ENCODE peak calls at places on chromosomes 11 and 22, in four cellular contexts. One of them, this sample, is unnamed. For H3K4me1 and H3K36me3, the result is how much of the 10 kb centered on the place peaks cover.

GRCh38 chr11:9003573-9004309 is at the start of gene NRIP3:
- DNase-seq in neural progenitor cell: peak
- DNase-seq in endothelial cell of umbilical vein: peak
- DNase-seq in Karpas-422: no peak
- DNase-seq in this sample: peak

GRCh38 chr22:35054064-35054463 is 11.9 kb upstream of the ISX start:
- DNase-seq in neural progenitor cell: no peak
- DNase-seq in endothelial cell of umbilical vein: no peak
- DNase-seq in Karpas-422: no peak
- DNase-seq in this sample: no peak

GRCh38 chr11:14471127-14471526 is 28.5 kb downstream of the COPB1 start:
- DNase-seq in neural progenitor cell: no peak
- DNase-seq in endothelial cell of umbilical vein: no peak
- DNase-seq in Karpas-422: no peak
- DNase-seq in this sample: no peak

GRCh38 chr11:61542661-61543060 is 34.1 kb downstream of the LRRC10B start:
- DNase-seq in neural progenitor cell: no peak
- DNase-seq in endothelial cell of umbilical vein: no peak
- DNase-seq in Karpas-422: no peak
- DNase-seq in this sample: no peak

GRCh38 chr11:120272303-120272702 is 32.4 kb downstream of the POU2F3 start:
- DNase-seq in neural progenitor cell: no peak
- DNase-seq in endothelial cell of umbilical vein: peak
- DNase-seq in Karpas-422: no peak
- DNase-seq in this sample: no peak

GRCh38 chr11:70307176-70307575 is 36.7 kb downstream of the PPFIA1 start:
- DNase-seq in neural progenitor cell: no peak
- DNase-seq in endothelial cell of umbilical vein: peak
- DNase-seq in Karpas-422: no peak
- DNase-seq in this sample: peak

GRCh38 chr11:58740447-58740846 is 8.7 kb upstream of the GLYAT start:
- DNase-seq in neural progenitor cell: no peak
- DNase-seq in endothelial cell of umbilical vein: no peak
- DNase-seq in Karpas-422: no peak
- DNase-seq in this sample: no peak

GRCh38 chr11:69880041-69880802 is 61.0 kb upstream of the FGF3 start:
- DNase-seq in neural progenitor cell: no peak
- DNase-seq in endothelial cell of umbilical vein: no peak
- DNase-seq in Karpas-422: no peak
- DNase-seq in this sample: no peak

GRCh38 chr11:531826-532511 is 3.4 kb downstream of the HRAS start:
- DNase-seq in neural progenitor cell: no peak
- DNase-seq in endothelial cell of umbilical vein: no peak
- DNase-seq in Karpas-422: no peak
- DNase-seq in this sample: no peak

GRCh38 chr11:37115963-37116362 is 517.9 kb upstream of the RAG2 start:
- DNase-seq in neural progenitor cell: no peak
- DNase-seq in endothelial cell of umbilical vein: no peak
- DNase-seq in Karpas-422: peak
- DNase-seq in this sample: no peak

GRCh38 chr11:96124155-96124554 is 200.2 kb upstream of the MTMR2 start:
- DNase-seq in neural progenitor cell: no peak
- DNase-seq in endothelial cell of umbilical vein: no peak
- DNase-seq in Karpas-422: no peak
- DNase-seq in this sample: no peak

GRCh38 chr11:13117344-13117743 is 108.2 kb downstream of the RASSF10 start:
- DNase-seq in neural progenitor cell: no peak
- DNase-seq in endothelial cell of umbilical vein: no peak
- DNase-seq in Karpas-422: no peak
- DNase-seq in this sample: no peak

GRCh38 chr11:46345131-46345597 is 2.1 kb upstream of the DGKZ start:
- DNase-seq in neural progenitor cell: peak
- DNase-seq in endothelial cell of umbilical vein: peak
- DNase-seq in Karpas-422: peak
- DNase-seq in this sample: no peak

GRCh38 chr11:132238331-132238730 is 867.9 kb downstream of the NTM start:
- DNase-seq in neural progenitor cell: no peak
- DNase-seq in endothelial cell of umbilical vein: no peak
- DNase-seq in Karpas-422: no peak
- DNase-seq in this sample: no peak

GRCh38 chr11:113249491-113249763 is 65.0 kb upstream of the TTC12 start:
- DNase-seq in neural progenitor cell: no peak
- DNase-seq in endothelial cell of umbilical vein: no peak
- DNase-seq in Karpas-422: no peak
- DNase-seq in this sample: no peak

GRCh38 chr11:35579557-35580396 is 38.5 kb upstream of the FJX1 start:
- DNase-seq in neural progenitor cell: no peak
- DNase-seq in endothelial cell of umbilical vein: no peak
- DNase-seq in Karpas-422: no peak
- DNase-seq in this sample: peak

GRCh38 chr22:26428515-26429457 is at the start of gene ASPHD2:
- DNase-seq in neural progenitor cell: peak
- DNase-seq in endothelial cell of umbilical vein: peak
- DNase-seq in Karpas-422: peak
- DNase-seq in this sample: peak

GRCh38 chr11:65613091-65613928 is 711 bp downstream of the MAP3K11 start:
- DNase-seq in neural progenitor cell: peak
- DNase-seq in endothelial cell of umbilical vein: peak
- DNase-seq in Karpas-422: peak
- DNase-seq in this sample: no peak

GRCh38 chr11:125101596-125101995 is 9.8 kb downstream of the TMEM218 start:
- DNase-seq in neural progenitor cell: no peak
- DNase-seq in endothelial cell of umbilical vein: no peak
- DNase-seq in Karpas-422: no peak
- DNase-seq in this sample: no peak

GRCh38 chr11:123072279-123072678 is 10.3 kb upstream of the HSPA8 start:
- DNase-seq in neural progenitor cell: no peak
- DNase-seq in endothelial cell of umbilical vein: no peak
- DNase-seq in Karpas-422: no peak
- DNase-seq in this sample: no peak

GRCh38 chr22:30637701-30638114 is 2.1 kb downstream of the SLC35E4 start:
- DNase-seq in neural progenitor cell: no peak
- DNase-seq in endothelial cell of umbilical vein: peak
- DNase-seq in Karpas-422: no peak
- DNase-seq in this sample: no peak

GRCh38 chr11:69382131-69383128 is 88.5 kb downstream of the MYEOV start:
- DNase-seq in neural progenitor cell: no peak
- DNase-seq in endothelial cell of umbilical vein: no peak
- DNase-seq in Karpas-422: peak
- DNase-seq in this sample: no peak

GRCh38 chr11:68076371-68077042 is 37.7 kb downstream of the TCIRG1 start:
- DNase-seq in neural progenitor cell: peak
- DNase-seq in endothelial cell of umbilical vein: peak
- DNase-seq in Karpas-422: no peak
- DNase-seq in this sample: no peak

GRCh38 chr11:101445761-101446160 is 138.0 kb downstream of the TRPC6 start:
- DNase-seq in neural progenitor cell: peak
- DNase-seq in endothelial cell of umbilical vein: no peak
- DNase-seq in Karpas-422: no peak
- DNase-seq in this sample: peak

GRCh38 chr11:2525166-2525861 is 80.5 kb downstream of the KCNQ1 start:
- DNase-seq in neural progenitor cell: no peak
- DNase-seq in endothelial cell of umbilical vein: no peak
- DNase-seq in Karpas-422: no peak
- DNase-seq in this sample: no peak

GRCh38 chr11:45537617-45538016 is 127.8 kb downstream of the CHST1 start:
- DNase-seq in neural progenitor cell: no peak
- DNase-seq in endothelial cell of umbilical vein: no peak
- DNase-seq in Karpas-422: no peak
- DNase-seq in this sample: peak

GRCh38 chr11:77470504-77470903 is 3.4 kb downstream of the PAK1 start:
- DNase-seq in neural progenitor cell: no peak
- DNase-seq in endothelial cell of umbilical vein: no peak
- DNase-seq in Karpas-422: no peak
- DNase-seq in this sample: no peak

GRCh38 chr11:2298795-2299747 is 2.6 kb downstream of the C11orf21 start:
- DNase-seq in neural progenitor cell: peak
- DNase-seq in endothelial cell of umbilical vein: no peak
- DNase-seq in Karpas-422: peak
- DNase-seq in this sample: no peak

GRCh38 chr11:59614277-59615131 is 1.1 kb downstream of the OSBP start:
- DNase-seq in neural progenitor cell: no peak
- DNase-seq in endothelial cell of umbilical vein: peak
- DNase-seq in Karpas-422: no peak
- DNase-seq in this sample: peak

GRCh38 chr11:45170484-45170883 is 24.0 kb downstream of the PRDM11 start:
- DNase-seq in neural progenitor cell: no peak
- DNase-seq in endothelial cell of umbilical vein: no peak
- DNase-seq in Karpas-422: no peak
- DNase-seq in this sample: no peak

GRCh38 chr11:35978891-35979290 is 35.0 kb downstream of the LDLRAD3 start:
- DNase-seq in neural progenitor cell: no peak
- DNase-seq in endothelial cell of umbilical vein: peak
- DNase-seq in Karpas-422: no peak
- DNase-seq in this sample: no peak

GRCh38 chr11:1112351-1113191 is 37.9 kb downstream of the MUC2 start:
- DNase-seq in neural progenitor cell: no peak
- DNase-seq in endothelial cell of umbilical vein: no peak
- DNase-seq in Karpas-422: no peak
- DNase-seq in this sample: no peak

GRCh38 chr11:86484795-86485166 is 110.1 kb downstream of the CCDC81 start:
- DNase-seq in neural progenitor cell: no peak
- DNase-seq in endothelial cell of umbilical vein: no peak
- DNase-seq in Karpas-422: no peak
- DNase-seq in this sample: no peak

GRCh38 chr22:23397008-23397617 is 183.0 kb downstream of the IGLL1 start:
- DNase-seq in neural progenitor cell: no peak
- DNase-seq in endothelial cell of umbilical vein: no peak
- DNase-seq in Karpas-422: no peak
- DNase-seq in this sample: no peak
- H3K9ac ChIP-seq in neural progenitor cell: no peak
- H3K9ac ChIP-seq in endothelial cell of umbilical vein: no peak
- H3K9ac ChIP-seq in Karpas-422: no peak
- H3K9ac ChIP-seq in this sample: no peak

DNA sequence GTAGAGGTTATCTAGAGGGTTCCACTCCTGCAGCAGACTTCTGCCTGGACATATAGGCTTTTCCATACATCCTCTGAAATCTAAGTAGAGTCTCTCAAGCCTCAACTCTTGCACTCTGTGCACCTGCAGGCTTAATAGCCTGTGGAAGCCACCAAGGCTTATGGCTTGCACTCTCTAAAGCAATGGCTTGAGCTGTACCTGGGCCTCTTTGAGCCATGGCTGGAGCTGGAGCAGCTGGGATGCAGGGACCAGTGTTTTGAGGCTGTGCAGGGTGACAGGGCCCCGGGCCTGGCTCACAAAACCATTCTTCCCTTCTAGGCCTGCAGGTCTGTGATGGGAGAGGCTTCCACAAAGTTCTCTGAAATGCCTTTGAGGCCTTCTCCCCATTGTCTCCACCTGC is 2.9 kb upstream of the NXPE4 start:
- DNase-seq in neural progenitor cell: no peak
- DNase-seq in endothelial cell of umbilical vein: no peak
- DNase-seq in Karpas-422: no peak
- DNase-seq in this sample: no peak
- H3K4me1 ChIP-seq in neural progenitor cell: under half
- H3K4me1 ChIP-seq in endothelial cell of umbilical vein: under half
- H3K4me1 ChIP-seq in Karpas-422: under half
- H3K4me1 ChIP-seq in this sample: under half

DNA sequence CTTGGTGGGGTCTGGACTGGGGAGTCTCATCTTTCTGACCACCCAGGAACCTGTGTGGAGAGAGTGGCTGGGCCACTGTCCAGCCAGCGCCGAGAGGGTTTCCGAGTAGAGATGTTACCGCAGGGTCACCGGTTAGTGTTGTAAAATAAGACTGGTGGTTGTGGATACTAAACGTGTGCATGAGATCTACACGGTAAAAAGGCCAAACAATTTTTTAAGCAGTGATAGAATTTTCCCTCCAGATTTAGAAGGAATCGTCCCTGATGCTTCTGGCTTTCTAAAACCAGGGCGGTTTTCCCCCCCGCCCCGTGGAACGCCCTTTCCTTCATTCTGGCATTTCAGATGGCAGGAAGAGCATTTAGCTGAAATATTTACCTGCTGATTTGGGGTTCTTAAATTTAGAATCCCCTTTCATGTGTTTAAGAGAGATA is 72.6 kb upstream of the PPARA start:
- DNase-seq in neural progenitor cell: no peak
- DNase-seq in endothelial cell of umbilical vein: no peak
- DNase-seq in Karpas-422: no peak
- DNase-seq in this sample: no peak
- H3K36me3 ChIP-seq in neural progenitor cell: under half
- H3K36me3 ChIP-seq in endothelial cell of umbilical vein: under half
- H3K36me3 ChIP-seq in Karpas-422: under half
- H3K36me3 ChIP-seq in this sample: under half

GRCh38 chr11:3638513-3638912 is 3.3 kb downstream of the ART5 start:
- DNase-seq in neural progenitor cell: no peak
- DNase-seq in endothelial cell of umbilical vein: no peak
- DNase-seq in Karpas-422: peak
- DNase-seq in this sample: no peak

GRCh38 chr11:3632070-3632660 is 9.6 kb downstream of the ART5 start:
- DNase-seq in neural progenitor cell: no peak
- DNase-seq in endothelial cell of umbilical vein: no peak
- DNase-seq in Karpas-422: peak
- DNase-seq in this sample: no peak

GRCh38 chr11:3637201-3637600 is 4.6 kb downstream of the ART5 start:
- DNase-seq in neural progenitor cell: no peak
- DNase-seq in endothelial cell of umbilical vein: no peak
- DNase-seq in Karpas-422: no peak
- DNase-seq in this sample: no peak

GRCh38 chr11:3639841-3640240 is 2.0 kb downstream of the ART5 start:
- DNase-seq in neural progenitor cell: no peak
- DNase-seq in endothelial cell of umbilical vein: no peak
- DNase-seq in Karpas-422: peak
- DNase-seq in this sample: no peak

DNA sequence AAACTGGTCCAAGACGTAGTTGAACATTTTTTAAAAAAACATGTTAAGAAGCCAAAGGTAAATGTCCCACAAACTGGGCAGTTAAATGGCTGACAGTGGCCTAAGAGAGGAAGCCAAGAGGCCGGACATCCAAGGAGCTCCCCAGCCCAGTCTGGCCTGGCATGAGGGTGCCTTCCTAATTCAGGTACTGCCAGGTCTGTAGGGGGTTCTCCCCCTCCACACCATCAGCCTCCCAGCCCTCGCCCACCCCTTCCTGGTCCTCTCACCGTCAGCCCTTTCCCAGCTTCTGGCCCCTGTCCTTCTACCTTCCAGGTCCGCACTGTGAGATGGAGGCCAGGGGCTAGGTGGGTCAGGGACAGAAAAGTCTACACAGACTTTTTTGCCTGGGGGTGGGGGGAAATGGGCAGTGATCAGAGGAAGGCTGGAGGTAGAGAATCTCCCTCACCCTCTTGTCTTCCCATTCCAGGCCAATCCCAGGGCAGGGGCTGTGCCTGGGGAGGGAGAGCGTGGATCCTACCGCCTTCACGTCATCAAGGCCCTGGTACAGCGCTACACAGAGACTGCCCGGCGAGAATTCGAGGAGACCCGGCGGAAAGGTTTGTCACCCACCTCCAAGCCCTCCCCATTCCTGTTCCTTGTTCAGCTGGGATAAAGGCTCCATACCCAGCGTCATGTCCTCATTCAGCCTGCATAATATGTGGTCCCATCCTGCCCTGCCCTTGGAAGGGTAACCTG is 6.0 kb downstream of the ART5 start:
- DNase-seq in neural progenitor cell: no peak
- DNase-seq in endothelial cell of umbilical vein: no peak
- DNase-seq in Karpas-422: peak
- DNase-seq in this sample: no peak
- H3K9ac ChIP-seq in neural progenitor cell: no peak
- H3K9ac ChIP-seq in endothelial cell of umbilical vein: no peak
- H3K9ac ChIP-seq in Karpas-422: no peak
- H3K9ac ChIP-seq in this sample: no peak

This sample was measured in adipocyte.